ENCODE peak calls at places on chromosomes 1 and 21, in six cellular contexts. N, P, R, M, S and X are unnamed samples.

GRCh38 chr1:19377812-19378718 is 65.9 kb downstream of the SLC66A1 start:
- DNase-seq in N (no peak), P (no peak), R (no peak), M (no peak), S (no peak), X (no peak)

GRCh38 chr1:204102719-204103118 is 29.8 kb downstream of the SOX13 start:
- DNase-seq in N (no peak), P (no peak), R (no peak), M (peak), S (no peak), X (no peak)

GRCh38 chr1:20720631-20721051 is 2.8 kb upstream of the KIF17 start:
- DNase-seq in N (peak), P (no peak), R (no peak), M (no peak), S (no peak), X (peak)

GRCh38 chr21:14259669-14260458 is 43.9 kb downstream of the RBM11 start:
- DNase-seq in N (no peak), P (no peak), R (peak), M (peak), S (no peak), X (no peak)

GRCh38 chr1:220991959-220992704 is 112.9 kb downstream of the HLX start:
- DNase-seq in N (no peak), P (no peak), R (no peak), M (no peak), S (no peak), X (no peak)

GRCh38 chr1:30588311-30589073 is 134.9 kb downstream of the MATN1 start:
- DNase-seq in N (no peak), P (no peak), R (no peak), M (no peak), S (no peak), X (no peak)

GRCh38 chr1:172449012-172449584 is 5.2 kb upstream of the PIGC start:
- DNase-seq in N (no peak), P (no peak), R (no peak), M (no peak), S (no peak), X (no peak)

GRCh38 chr1:167545349-167545748 is 8.2 kb downstream of the CREG1 start:
- DNase-seq in N (no peak), P (no peak), R (no peak), M (no peak), S (no peak), X (no peak)

GRCh38 chr1:20636785-20637347 is 3.6 kb downstream of the PINK1 start:
- DNase-seq in N (no peak), P (no peak), R (no peak), M (no peak), S (no peak), X (no peak)

GRCh38 chr1:4225091-4225490 is 325.0 kb upstream of the C1orf174 start:
- DNase-seq in N (no peak), P (no peak), R (no peak), M (no peak), S (no peak), X (no peak)

GRCh38 chr1:39539252-39539790 is 37.3 kb downstream of the PABPC4 start:
- DNase-seq in N (peak), P (peak), R (peak), M (peak), S (peak), X (peak)

GRCh38 chr21:37478821-37479220 is 112.2 kb downstream of the DYRK1A start:
- DNase-seq in N (no peak), P (no peak), R (no peak), M (no peak), S (no peak), X (no peak)

GRCh38 chr1:6245869-6246496 is 2.0 kb downstream of the HES3 start:
- DNase-seq in N (no peak), P (no peak), R (no peak), M (no peak), S (peak), X (no peak)

GRCh38 chr1:201013991-201014815 is 9.3 kb downstream of the KIF21B start:
- DNase-seq in N (no peak), P (no peak), R (no peak), M (no peak), S (no peak), X (no peak)

GRCh38 chr1:202968895-202969295 is 1.8 kb upstream of the CYB5R1 start:
- DNase-seq in N (no peak), P (no peak), R (no peak), M (peak), S (peak), X (peak)

GRCh38 chr1:71494163-71494562 is 413.3 kb upstream of the ZRANB2 start:
- DNase-seq in N (no peak), P (no peak), R (peak), M (no peak), S (no peak), X (no peak)

GRCh38 chr1:170077926-170078325 is 3.4 kb upstream of the KIFAP3 start:
- DNase-seq in N (no peak), P (no peak), R (no peak), M (no peak), S (no peak), X (no peak)

GRCh38 chr1:7561331-7561921 is 209.7 kb upstream of the VAMP3 start:
- DNase-seq in N (peak), P (no peak), R (no peak), M (no peak), S (no peak), X (no peak)

GRCh38 chr21:39673736-39674135 is 61.0 kb downstream of the B3GALT5 start:
- DNase-seq in N (peak), P (no peak), R (no peak), M (no peak), S (no peak), X (no peak)

GRCh38 chr1:43451157-43451591 is 2.6 kb downstream of the HYI start:
- DNase-seq in N (no peak), P (no peak), R (no peak), M (no peak), S (no peak), X (no peak)

GRCh38 chr1:8525291-8526275 is 207.7 kb downstream of the SLC45A1 start:
- DNase-seq in N (peak), P (peak), R (peak), M (peak), S (peak), X (peak)

GRCh38 chr1:195908121-195908520 is 700.1 kb downstream of the KCNT2 start:
- DNase-seq in N (no peak), P (no peak), R (no peak), M (peak), S (no peak), X (no peak)

GRCh38 chr1:45934947-45935346 is 131.5 kb downstream of the MAST2 start:
- DNase-seq in N (no peak), P (no peak), R (no peak), M (no peak), S (no peak), X (no peak)

GRCh38 chr1:117106478-117106877 is 15.1 kb downstream of the TRIM45 start:
- DNase-seq in N (no peak), P (no peak), R (no peak), M (no peak), S (no peak), X (no peak)

GRCh38 chr1:51369171-51369570 is 38.8 kb upstream of the TTC39A start:
- DNase-seq in N (no peak), P (no peak), R (no peak), M (no peak), S (no peak), X (no peak)

GRCh38 chr1:203083463-203083921 is 2.3 kb downstream of the MYOG start:
- DNase-seq in N (no peak), P (no peak), R (no peak), M (no peak), S (no peak), X (no peak)

GRCh38 chr1:119935373-119935772 is 39.1 kb upstream of the ADAM30 start:
- DNase-seq in N (no peak), P (no peak), R (no peak), M (no peak), S (no peak), X (no peak)

GRCh38 chr1:41762251-41762650 is 156.5 kb downstream of the HIVEP3 start:
- DNase-seq in N (no peak), P (no peak), R (no peak), M (no peak), S (no peak), X (no peak)

GRCh38 chr1:108877324-108877812 is 583 bp downstream of the GPSM2 start:
- DNase-seq in N (no peak), P (no peak), R (no peak), M (peak), S (no peak), X (no peak)

GRCh38 chr21:42486551-42486950 is 9.5 kb downstream of the RSPH1 start:
- DNase-seq in N (no peak), P (no peak), R (no peak), M (peak), S (no peak), X (no peak)

GRCh38 chr1:173392895-173393654 is 84.1 kb upstream of the PRDX6 start:
- DNase-seq in N (no peak), P (no peak), R (peak), M (peak), S (no peak), X (no peak)

GRCh38 chr1:48493970-48494769 is 22.2 kb upstream of the SPATA6 start:
- DNase-seq in N (no peak), P (no peak), R (peak), M (no peak), S (no peak), X (no peak)

DNA sequence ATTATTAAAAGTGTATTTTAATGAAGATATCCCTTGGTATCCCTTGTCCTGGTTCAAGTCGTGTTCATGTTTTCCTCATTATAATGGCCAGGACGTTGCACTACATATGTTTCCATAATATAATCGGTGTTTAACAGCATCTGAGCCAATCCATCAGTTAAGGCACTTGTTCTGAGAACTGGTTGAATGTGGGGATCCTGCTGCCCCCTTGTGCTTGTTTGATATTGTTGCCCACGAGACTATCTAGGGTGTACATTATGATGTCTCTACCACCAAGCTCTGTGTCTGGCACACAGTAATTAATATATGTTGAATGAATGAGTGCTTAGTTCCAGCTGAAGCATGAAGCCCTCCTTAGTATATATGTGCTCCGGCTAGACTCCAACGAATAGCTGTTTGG is 193.0 kb downstream of the CACNA1E start:
- DNase-seq in N (no peak), P (no peak), R (no peak), M (peak), S (no peak), X (no peak)
- TF ChIP-seq CTCF in N (peak), P (no peak), R (no peak), M (no peak), S (peak), X (peak)

DNA sequence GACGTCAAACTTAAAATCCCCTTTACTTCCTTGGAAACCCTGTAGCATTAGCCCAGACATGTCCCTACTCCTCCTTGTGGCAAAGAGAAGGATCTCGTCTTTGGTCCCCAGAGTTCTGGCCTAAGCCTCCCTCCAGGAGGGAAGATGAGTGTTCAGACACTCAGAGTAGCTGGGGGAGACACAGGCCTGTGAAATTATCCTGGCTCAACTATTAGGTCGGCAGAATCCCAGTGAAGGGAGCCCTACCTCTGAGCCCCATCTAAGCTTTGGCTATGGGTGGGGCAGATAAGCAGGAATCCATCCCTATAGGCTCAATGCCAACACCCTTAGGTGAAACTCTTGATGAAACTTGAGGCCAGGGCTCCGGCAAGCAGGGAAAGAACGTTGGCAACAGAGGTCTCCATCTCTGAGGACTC is 1.7 kb upstream of the SFN start:
- DNase-seq in N (no peak), P (no peak), R (no peak), M (no peak), S (no peak), X (no peak)
- TF ChIP-seq CTCF in N (no peak), P (no peak), R (peak), M (peak), S (peak), X (no peak)

DNA sequence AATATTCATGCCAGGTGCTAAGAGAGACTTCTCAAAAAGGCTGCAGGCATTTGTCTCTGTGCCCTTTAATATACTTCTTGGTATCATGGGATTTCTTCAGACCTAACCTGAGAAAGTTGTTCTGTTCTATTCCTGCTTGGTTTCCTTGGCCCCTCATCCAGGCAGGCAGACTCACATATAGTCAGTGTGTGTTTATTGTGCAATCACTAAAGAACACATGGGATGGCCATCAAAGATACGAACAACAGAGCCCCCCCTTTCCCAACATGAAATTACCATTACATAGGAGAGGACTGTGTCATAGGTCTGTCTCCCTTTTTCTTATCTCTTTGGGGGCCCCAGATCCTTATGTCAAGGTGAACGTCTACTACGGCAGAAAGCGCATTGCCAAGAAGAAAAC is 21.5 kb downstream of the SYT11 start:
- DNase-seq in N (no peak), P (no peak), R (no peak), M (no peak), S (no peak), X (no peak)
- TF ChIP-seq CTCF in N (no peak), P (no peak), R (no peak), M (no peak), S (no peak), X (no peak)

GRCh38 chr1:114269539-114269938 is 115.9 kb upstream of the SYT6 start:
- DNase-seq in N (no peak), P (no peak), R (no peak), M (no peak), S (no peak), X (no peak)

GRCh38 chr1:114274621-114275317 is 121.1 kb upstream of the SYT6 start:
- DNase-seq in N (no peak), P (no peak), R (no peak), M (no peak), S (no peak), X (no peak)

GRCh38 chr1:114272593-114272992 is 118.9 kb upstream of the SYT6 start:
- DNase-seq in N (no peak), P (no peak), R (no peak), M (no peak), S (no peak), X (no peak)

DNA sequence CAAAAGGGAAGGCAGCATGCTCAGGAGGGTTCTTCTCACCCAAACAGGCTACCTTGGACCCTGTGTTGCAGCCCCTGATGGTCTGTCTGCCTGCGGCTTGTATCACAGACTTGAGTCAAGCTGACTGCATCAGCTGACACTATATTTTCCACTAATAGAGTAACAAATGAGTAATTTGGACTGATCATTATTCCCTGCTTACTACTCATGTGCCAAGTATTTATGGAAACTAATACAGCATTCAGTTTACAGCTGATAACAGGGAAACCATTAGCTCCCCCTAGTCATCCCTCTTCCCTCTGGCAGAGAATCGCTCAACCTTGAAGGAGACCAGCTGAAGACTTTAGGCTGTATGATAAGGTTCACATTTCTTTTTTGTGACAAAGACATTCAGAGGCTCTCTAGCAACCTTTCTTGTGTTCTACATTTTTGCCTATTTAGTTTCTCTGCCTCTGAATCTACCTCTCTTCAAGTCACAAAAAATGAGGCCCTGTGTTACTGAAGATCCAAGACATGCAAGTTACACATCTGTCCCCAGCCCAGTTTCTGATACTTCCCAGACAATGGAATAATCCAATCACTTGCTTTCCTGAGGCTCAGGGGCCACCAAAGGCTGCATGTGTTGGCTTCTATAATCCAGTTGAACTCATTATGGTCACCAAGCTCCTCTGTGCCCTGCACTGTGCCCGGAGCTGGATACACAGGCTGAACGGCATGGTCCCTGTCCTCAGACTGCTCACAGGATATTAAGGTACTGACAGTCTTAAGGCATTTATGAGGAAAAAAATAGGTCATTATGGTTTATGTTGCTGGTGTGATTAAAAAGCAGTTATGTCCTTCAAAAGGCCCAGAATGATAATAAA is 116.8 kb upstream of the SYT6 start:
- DNase-seq in N (no peak), P (no peak), R (no peak), M (no peak), S (no peak), X (no peak)
- TF ChIP-seq CTCF in N (no peak), P (no peak), R (no peak), M (no peak), S (no peak), X (no peak)

GRCh38 chr1:36083635-36084501 is at the start of gene TEKT2:
- DNase-seq in N (peak), P (no peak), R (no peak), M (no peak), S (no peak), X (no peak)

GRCh38 chr1:36085686-36086526 is 2.0 kb downstream of the TEKT2 start:
- DNase-seq in N (peak), P (no peak), R (no peak), M (no peak), S (no peak), X (no peak)

GRCh38 chr1:36085126-36085525 is 1.2 kb downstream of the TEKT2 start:
- DNase-seq in N (no peak), P (no peak), R (no peak), M (no peak), S (no peak), X (no peak)

GRCh38 chr1:36083219-36083618 is 675 bp upstream of the TEKT2 start:
- DNase-seq in N (no peak), P (no peak), R (no peak), M (no peak), S (no peak), X (no peak)

DNA sequence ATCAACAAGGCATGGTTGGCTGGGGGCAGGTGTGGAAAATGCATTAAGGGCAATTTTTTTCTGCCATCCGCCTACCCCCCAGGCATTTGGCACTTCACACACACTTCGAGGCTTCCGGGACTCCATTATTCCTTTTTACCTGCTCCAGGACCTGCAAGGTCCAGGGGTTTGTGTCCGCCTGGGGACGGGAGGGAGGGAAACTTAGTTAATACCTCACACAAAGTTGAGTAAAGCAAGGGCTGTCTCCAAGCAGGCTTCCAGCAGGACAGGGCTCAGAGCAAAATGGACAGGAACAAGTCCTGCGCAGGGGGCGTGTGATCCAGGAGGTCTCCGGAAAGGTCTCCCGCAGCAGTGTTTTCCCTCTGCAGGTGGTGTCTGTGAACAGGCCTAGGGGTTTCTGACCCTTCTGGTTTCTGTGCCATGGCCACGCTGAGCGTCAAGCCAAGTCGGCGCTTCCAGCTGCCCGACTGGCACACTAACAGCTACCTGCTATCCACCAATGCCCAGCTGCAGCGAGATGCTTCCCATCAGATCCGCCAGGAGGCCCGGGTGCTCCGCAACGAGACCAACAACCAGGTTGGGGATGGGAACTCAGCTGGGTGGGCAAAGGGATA is 715 bp downstream of the TEKT2 start:
- DNase-seq in N (peak), P (no peak), R (no peak), M (no peak), S (no peak), X (no peak)
- TF ChIP-seq CTCF in N (no peak), P (no peak), R (no peak), M (no peak), S (no peak), X (no peak)

DNA sequence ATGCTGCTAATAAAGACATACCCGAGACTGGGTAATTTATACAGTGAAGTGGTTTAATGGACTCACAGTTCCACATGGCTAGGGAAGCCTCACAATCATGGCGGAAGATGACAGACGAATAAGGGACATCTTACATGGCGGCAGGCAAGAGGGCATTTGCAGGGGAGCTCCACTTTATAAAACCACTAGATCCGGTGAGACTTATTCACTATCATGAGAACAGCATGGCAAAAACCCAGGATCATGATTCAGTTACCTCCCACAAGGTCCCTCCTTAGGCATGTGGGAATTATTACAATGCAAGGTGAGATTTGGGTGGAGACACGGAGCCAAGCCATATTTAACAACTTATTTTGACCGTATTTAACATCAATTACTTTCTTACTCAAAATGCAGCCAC is 739.0 kb downstream of the NCAM2 start:
- DNase-seq in N (no peak), P (no peak), R (no peak), M (no peak), S (no peak), X (no peak)
- TF ChIP-seq CTCF in N (no peak), P (no peak), R (no peak), M (no peak), S (no peak), X (no peak)

GRCh38 chr1:33501309-33501708 is 28.9 kb downstream of the ZSCAN20 start:
- DNase-seq in N (no peak), P (no peak), R (no peak), M (no peak), S (no peak), X (no peak)

GRCh38 chr1:33501774-33502173 is 29.3 kb downstream of the ZSCAN20 start:
- DNase-seq in N (no peak), P (no peak), R (no peak), M (no peak), S (no peak), X (no peak)

GRCh38 chr1:33502726-33503125 is 30.3 kb downstream of the ZSCAN20 start:
- DNase-seq in N (no peak), P (no peak), R (peak), M (peak), S (no peak), X (no peak)

GRCh38 chr1:33497410-33497809 is 25.0 kb downstream of the ZSCAN20 start:
- DNase-seq in N (no peak), P (no peak), R (no peak), M (no peak), S (no peak), X (no peak)

GRCh38 chr1:33500547-33500946 is 28.1 kb downstream of the ZSCAN20 start:
- DNase-seq in N (no peak), P (no peak), R (no peak), M (no peak), S (no peak), X (no peak)
- TF ChIP-seq CTCF in N (no peak), P (no peak), R (no peak), M (no peak), S (peak), X (no peak)